ENCODE peak calls at places on chromosomes 12 and 14, in nine cellular contexts. U, I, S, D, O, Q, T, E and X are unnamed samples. For H3K27me3, the result is how much of the 10 kb centered on the place peaks cover.

GRCh38 chr12:95788637-95789036 is 1.9 kb downstream of the NTN4 start:
- DNase-seq in O (no peak), I (no peak), T (no peak), Q (no peak), U (peak), D (no peak), S (no peak), E (no peak), X (no peak)

GRCh38 chr14:23306412-23307145 is at the start of gene BCL2L2:
- DNase-seq in T (peak), D (peak), Q (peak), O (peak), E (peak), S (peak), U (peak), I (peak), X (peak)

GRCh38 chr14:95515080-95515489 is 1.4 kb downstream of the SYNE3 start:
- DNase-seq in Q (no peak), D (peak), O (no peak), U (no peak), E (no peak), S (no peak), I (no peak), T (no peak), X (peak)

GRCh38 chr12:57609781-57610552 is 1.3 kb upstream of the ARHGEF25 start:
- DNase-seq in I (no peak), T (no peak), D (peak), E (no peak), Q (no peak), U (no peak), S (no peak), O (no peak), X (peak)

GRCh38 chr12:92538970-92539749 is 163.6 kb upstream of the PLEKHG7 start:
- DNase-seq in I (peak), Q (no peak), S (no peak), U (peak), E (no peak), D (no peak), T (peak), O (no peak), X (no peak)

GRCh38 chr12:42981379-42981778 is 391.8 kb upstream of the PRICKLE1 start:
- DNase-seq in O (no peak), S (no peak), D (no peak), Q (no peak), T (no peak), I (no peak), U (peak), E (no peak), X (no peak)

GRCh38 chr14:54857830-54858269 is 44.8 kb downstream of the GCH1 start:
- DNase-seq in E (no peak), U (no peak), I (no peak), O (no peak), D (no peak), Q (no peak), T (no peak), S (no peak), X (no peak)

GRCh38 chr12:63862187-63863107 is 17.9 kb downstream of the SRGAP1 start:
- DNase-seq in D (no peak), S (peak), Q (no peak), E (peak), U (no peak), O (no peak), I (peak), T (no peak), X (no peak)

GRCh38 chr14:54737132-54737711 is 165.4 kb downstream of the GCH1 start:
- DNase-seq in S (no peak), U (peak), E (no peak), O (no peak), Q (no peak), D (no peak), T (peak), I (no peak), X (no peak)

GRCh38 chr12:50751921-50752721 is 11.8 kb upstream of the ATF1 start:
- DNase-seq in O (no peak), E (no peak), Q (no peak), D (no peak), T (no peak), U (peak), S (no peak), I (no peak), X (no peak)

GRCh38 chr12:89087149-89087834 is 265.0 kb downstream of the DUSP6 start:
- DNase-seq in I (no peak), S (peak), E (no peak), O (no peak), T (no peak), Q (no peak), D (no peak), U (no peak), X (no peak)

GRCh38 chr12:50776749-50777728 is 13.1 kb downstream of the ATF1 start:
- DNase-seq in T (no peak), U (no peak), O (no peak), E (no peak), D (no peak), Q (no peak), S (no peak), I (no peak), X (no peak)

GRCh38 chr14:54105898-54106297 is 149.3 kb upstream of the BMP4 start:
- DNase-seq in I (peak), D (no peak), S (no peak), T (no peak), U (no peak), E (no peak), O (no peak), Q (no peak), X (no peak)

GRCh38 chr12:615620-616019 is 47.6 kb downstream of the NINJ2 start:
- DNase-seq in D (no peak), E (no peak), Q (peak), S (no peak), O (no peak), T (no peak), U (no peak), I (no peak), X (no peak)

GRCh38 chr14:80958258-80958657 is 2.8 kb downstream of the TSHR start:
- DNase-seq in S (no peak), Q (no peak), D (no peak), O (no peak), T (no peak), E (no peak), U (no peak), I (no peak), X (no peak)

GRCh38 chr12:57720606-57721595 is 17.6 kb downstream of the AGAP2 start:
- DNase-seq in S (no peak), D (no peak), Q (no peak), O (no peak), U (no peak), E (no peak), T (no peak), I (no peak), X (no peak)

GRCh38 chr12:124030510-124030909 is 57.5 kb downstream of the ZNF664 start:
- DNase-seq in S (no peak), Q (no peak), I (no peak), O (no peak), D (no peak), U (peak), E (no peak), T (peak), X (no peak)

GRCh38 chr12:121789800-121790748 is 3.4 kb downstream of the RHOF start:
- DNase-seq in D (peak), T (no peak), O (no peak), I (no peak), Q (no peak), U (peak), E (no peak), S (peak), X (no peak)

GRCh38 chr14:51846631-51847488 is 13.6 kb upstream of the GNG2 start:
- DNase-seq in D (peak), Q (no peak), I (no peak), T (peak), E (no peak), O (no peak), U (peak), S (peak), X (no peak)

GRCh38 chr14:104923596-104924420 is 871 bp upstream of the PLD4 start:
- DNase-seq in S (no peak), U (no peak), D (peak), E (no peak), I (no peak), O (no peak), T (no peak), Q (no peak), X (no peak)

GRCh38 chr14:83300454-83301064 is 1766.9 kb upstream of the SEL1L start:
- DNase-seq in U (peak), O (no peak), I (no peak), T (peak), D (no peak), S (no peak), Q (no peak), E (peak), X (no peak)

GRCh38 chr12:45580570-45580969 is 148.9 kb upstream of the ARID2 start:
- DNase-seq in E (no peak), T (no peak), O (no peak), U (no peak), S (no peak), I (no peak), Q (no peak), D (no peak), X (no peak)

DNA sequence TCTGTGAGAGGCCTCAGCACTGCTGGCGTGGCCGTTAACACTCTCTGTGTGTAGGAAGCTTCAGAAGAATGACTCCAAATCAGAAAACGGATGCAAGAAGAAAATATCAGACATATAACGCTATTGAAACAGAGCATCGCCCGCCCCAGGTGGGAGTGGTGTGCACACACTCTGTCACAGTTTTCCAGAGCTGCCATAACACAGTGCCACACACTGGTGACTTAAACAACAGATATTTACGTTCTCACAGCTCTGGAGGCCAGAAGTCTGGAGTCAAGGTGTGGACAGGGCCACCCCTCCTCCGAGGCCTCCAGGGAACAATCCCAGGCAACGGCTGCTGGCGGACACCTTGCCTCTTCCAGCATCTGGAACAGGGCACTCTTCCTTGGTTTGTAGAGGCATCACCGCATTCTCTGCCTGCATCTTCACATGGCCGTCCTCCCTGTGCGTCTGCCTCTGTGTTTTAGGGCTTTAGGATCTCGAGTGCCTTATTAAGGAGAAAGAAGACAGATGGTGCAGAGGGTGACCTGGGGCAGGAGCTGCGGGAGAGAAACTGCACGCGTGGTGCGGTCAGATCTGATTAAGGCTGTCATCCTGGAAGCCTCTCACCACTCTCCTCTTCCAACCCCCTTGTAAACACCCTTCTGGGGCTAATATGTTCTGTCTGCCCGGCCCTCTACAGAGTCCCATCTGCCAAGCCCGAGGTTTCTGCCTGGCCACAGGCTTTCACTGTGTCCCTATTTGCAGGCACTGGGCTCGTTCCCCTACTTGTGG is 141.0 kb downstream of the SLC15A4 start:
- DNase-seq in S (no peak), O (no peak), Q (no peak), D (no peak), E (no peak), U (no peak), T (no peak), I (no peak), X (no peak)
- H3K27me3 ChIP-seq in S (under half), O (under half), Q (under half), D (under half), E (under half), U (under half), T (under half), I (under half), X (under half)

GRCh38 chr12:76455582-76456345 is 103.8 kb downstream of the OSBPL8 start:
- DNase-seq in I (peak), Q (no peak), D (no peak), T (peak), E (peak), U (peak), O (no peak), S (no peak), X (no peak)
- TF ChIP-seq CTCF in I (peak), Q (peak), D (no peak), T (peak), E (peak), U (peak), O (no peak), S (peak), X (no peak)

DNA sequence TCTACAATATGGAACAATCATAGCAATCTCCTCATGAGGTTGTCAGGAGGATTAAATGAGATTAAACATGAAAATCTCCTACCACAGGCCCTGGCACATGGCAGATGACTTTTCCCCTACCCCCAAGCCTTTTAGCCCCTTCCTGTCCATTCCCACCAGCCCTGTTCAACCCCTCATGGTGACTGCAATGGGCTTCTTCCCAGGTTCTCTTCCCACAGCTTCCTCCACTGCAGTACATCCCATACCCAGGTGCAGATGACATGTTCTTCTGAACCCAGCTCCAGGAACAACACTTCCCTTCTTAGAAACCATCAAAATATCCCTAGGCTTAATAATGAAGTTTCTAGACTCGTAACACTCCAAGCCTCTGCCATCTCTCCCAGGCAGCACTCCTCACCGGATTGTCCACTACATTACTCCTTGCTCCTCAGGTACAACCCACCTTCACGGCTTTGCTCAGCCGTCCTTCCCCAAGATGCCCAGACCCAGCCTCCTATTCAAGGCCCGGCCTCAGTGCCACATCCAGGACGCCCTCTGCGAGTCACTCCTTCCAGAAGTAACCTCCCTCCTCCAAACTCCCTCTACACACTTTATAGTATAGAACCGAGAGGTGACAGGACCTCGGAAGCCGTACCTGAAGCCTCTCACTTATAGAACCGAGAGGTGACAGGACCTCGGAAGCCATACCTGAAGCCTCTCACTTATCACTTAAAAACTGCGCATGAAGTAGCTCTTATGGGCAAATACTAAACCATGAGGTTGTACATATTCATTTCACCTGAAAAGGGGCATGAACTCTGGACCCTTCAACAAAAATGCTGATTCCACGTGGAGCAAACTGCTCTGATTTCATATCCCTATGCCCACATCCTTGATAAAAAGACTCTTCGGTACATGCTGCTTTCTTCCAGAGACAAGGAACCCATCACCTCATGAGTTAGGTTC is 1.5 kb downstream of the CRACR2A start:
- DNase-seq in Q (no peak), D (no peak), S (no peak), T (no peak), O (no peak), I (no peak), E (no peak), U (no peak), X (no peak)
- TF ChIP-seq POLR2A in Q (no peak), D (no peak), S (no peak), T (no peak), O (no peak), I (no peak), E (no peak), U (no peak), X (no peak)

GRCh38 chr14:36028665-36029064 is 147.9 kb downstream of the PTCSC3 start:
- DNase-seq in E (no peak), S (no peak), Q (no peak), O (no peak), I (no peak), T (no peak), U (no peak), D (no peak), X (no peak)
- H3K27me3 ChIP-seq in E (under half), S (under half), Q (under half), O (under half), I (under half), T (under half), U (under half), D (under half), X (under half)

GRCh38 chr14:103031956-103032355 is 25.4 kb downstream of the CDC42BPB start:
- DNase-seq in I (no peak), U (no peak), D (peak), E (no peak), S (peak), O (no peak), T (no peak), Q (no peak), X (no peak)
- TF ChIP-seq CTCF in I (peak), U (no peak), D (no peak), E (peak), S (peak), O (no peak), T (peak), Q (no peak), X (no peak)

DNA sequence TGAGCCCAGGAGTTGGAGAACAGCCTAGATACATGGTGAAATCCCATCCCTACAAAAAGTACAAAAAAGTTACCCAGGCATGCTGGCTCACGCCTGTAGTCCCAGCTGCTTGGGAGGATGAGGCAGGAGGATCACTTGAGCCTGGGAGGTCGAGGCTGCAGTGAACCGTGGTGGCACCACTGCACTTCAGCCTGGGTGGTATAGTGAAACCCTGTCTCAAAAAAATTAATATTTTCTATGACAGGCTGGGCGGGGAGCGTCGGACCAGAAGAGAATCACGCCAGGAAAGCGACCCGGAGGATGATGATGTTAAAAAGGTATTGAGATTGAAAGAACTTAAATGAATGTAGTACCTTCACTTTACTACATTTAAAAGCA is 2.1 kb downstream of the PNN start:
- DNase-seq in T (no peak), O (no peak), D (no peak), Q (no peak), I (no peak), S (no peak), U (no peak), E (no peak), X (no peak)
- TF ChIP-seq POLR2A in T (no peak), O (no peak), D (no peak), Q (no peak), I (no peak), S (no peak), U (no peak), E (no peak), X (no peak)

GRCh38 chr12:24854017-24854416 is 94.9 kb downstream of the BCAT1 start:
- DNase-seq in S (no peak), O (no peak), U (no peak), Q (no peak), I (no peak), T (no peak), D (no peak), E (no peak), X (no peak)
- H3K27me3 ChIP-seq in S (under half), O (under half), U (under half), Q (under half), I (under half), T (under half), D (under half), E (under half), X (under half)

GRCh38 chr12:66041651-66042363 is 88.7 kb downstream of the LLPH start:
- DNase-seq in S (no peak), O (no peak), I (no peak), E (no peak), T (no peak), D (no peak), Q (no peak), U (no peak), X (no peak)

GRCh38 chr12:66035289-66035961 is 95.1 kb downstream of the LLPH start:
- DNase-seq in D (no peak), U (peak), I (peak), S (no peak), O (no peak), T (peak), Q (no peak), E (peak), X (no peak)

GRCh38 chr12:66032739-66033138 is 97.8 kb downstream of the LLPH start:
- DNase-seq in U (no peak), I (no peak), T (no peak), E (no peak), D (no peak), S (no peak), Q (no peak), O (no peak), X (no peak)

DNA sequence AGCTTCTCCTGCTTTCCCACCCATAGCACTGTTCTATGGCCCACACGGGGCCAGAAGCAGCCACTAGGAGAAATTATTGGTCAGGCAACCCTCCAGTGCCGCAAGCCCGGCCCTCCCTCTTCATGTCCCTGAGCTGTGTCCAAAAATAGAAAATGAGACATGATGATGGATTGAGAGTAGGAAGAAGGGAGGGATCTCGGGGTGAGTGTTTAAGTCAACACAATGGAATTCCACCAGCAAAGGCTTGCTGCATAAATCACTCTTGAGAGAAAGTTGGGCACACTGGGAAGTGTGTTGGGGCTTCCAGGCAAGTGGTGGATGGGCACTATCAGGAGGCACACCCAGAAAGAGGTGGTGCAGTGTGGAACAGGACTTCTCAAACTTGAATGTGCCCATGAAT is 94.2 kb downstream of the LLPH start:
- DNase-seq in T (no peak), Q (peak), O (no peak), D (no peak), I (peak), S (no peak), E (peak), U (peak), X (peak)
- TF ChIP-seq CTCF in T (no peak), Q (no peak), O (no peak), D (no peak), I (no peak), S (no peak), E (no peak), U (peak), X (no peak)